ENCODE peak calls at places on chromosomes 13 and 19, in four cellular contexts. L, E, N and Y are unnamed samples.

GRCh38 chr19:18109731-18110671 is 12.4 kb downstream of the MAST3 start:
- DNase-seq in E (peak), N (no peak), L (no peak), Y (no peak)

GRCh38 chr19:958967-959685 is 25.0 kb upstream of the WDR18 start:
- DNase-seq in E (peak), L (peak), N (no peak), Y (peak)

GRCh38 chr13:85313761-85314503 is 485.3 kb downstream of the SLITRK6 start:
- DNase-seq in E (no peak), L (peak), N (no peak), Y (peak)

GRCh38 chr19:6071103-6071485 is 39.2 kb downstream of the RFX2 start:
- DNase-seq in E (no peak), L (no peak), N (no peak), Y (peak)

GRCh38 chr13:22703601-22704209 is 477.1 kb upstream of the SGCG start:
- DNase-seq in L (no peak), N (no peak), E (no peak), Y (no peak)

GRCh38 chr13:29935309-29935981 is 85.0 kb upstream of the UBL3 start:
- DNase-seq in N (peak), L (no peak), E (no peak), Y (no peak)

GRCh38 chr19:50835785-50836542 is 2.6 kb upstream of the KLK15 start:
- DNase-seq in E (peak), N (peak), L (peak), Y (peak)

GRCh38 chr19:4425531-4425930 is 23.1 kb downstream of the CHAF1A start:
- DNase-seq in N (no peak), E (no peak), L (no peak), Y (peak)

GRCh38 chr13:77507931-77508776 is 27.4 kb upstream of the SCEL start:
- DNase-seq in L (peak), E (no peak), N (no peak), Y (peak)

GRCh38 chr19:32464279-32464678 is 58.7 kb downstream of the DPY19L3 start:
- DNase-seq in E (no peak), N (no peak), L (peak), Y (peak)

GRCh38 chr13:30308548-30308947 is 1.2 kb upstream of the KATNAL1 start:
- DNase-seq in N (no peak), E (peak), L (peak), Y (peak)

GRCh38 chr13:99717959-99718674 is 216.8 kb downstream of the TM9SF2 start:
- DNase-seq in L (no peak), E (no peak), N (no peak), Y (no peak)

GRCh38 chr19:5109560-5109959 is 140.6 kb downstream of the KDM4B start:
- DNase-seq in N (no peak), E (no peak), L (no peak), Y (no peak)

GRCh38 chr19:18601875-18602274 is 4.7 kb downstream of the CRLF1 start:
- DNase-seq in N (no peak), E (no peak), L (no peak), Y (no peak)

GRCh38 chr19:40225440-40226305 is 816 bp downstream of the CCNP start:
- DNase-seq in E (no peak), L (no peak), N (no peak), Y (peak)

GRCh38 chr19:37507167-37507464 is 377 bp downstream of the ZNF793 start:
- DNase-seq in E (no peak), L (no peak), N (no peak), Y (no peak)

GRCh38 chr19:15378529-15379082 is 981 bp downstream of the AKAP8 start:
- DNase-seq in N (no peak), E (peak), L (peak), Y (peak)

GRCh38 chr19:5134683-5135082 is 165.8 kb downstream of the KDM4B start:
- DNase-seq in E (no peak), N (no peak), L (no peak), Y (no peak)

GRCh38 chr13:47832458-47832972 is 168.6 kb downstream of the SUCLA2 start:
- DNase-seq in E (no peak), N (no peak), L (no peak), Y (no peak)

GRCh38 chr19:33194527-33194883 is 375 bp downstream of the LRP3 start:
- DNase-seq in N (no peak), E (no peak), L (no peak), Y (no peak)

GRCh38 chr19:55080121-55080914 is 4.6 kb downstream of the EPS8L1 start:
- DNase-seq in L (peak), E (peak), N (no peak), Y (peak)

GRCh38 chr13:57716295-57716694 is 84.8 kb downstream of the PCDH17 start:
- DNase-seq in N (no peak), E (no peak), L (no peak), Y (no peak)

GRCh38 chr19:44113138-44113783 is at the start of gene ZNF225:
- DNase-seq in E (peak), L (peak), N (peak), Y (peak)
- TF ChIP-seq POLR2A in E (peak), L (peak), N (peak), Y (peak)

GRCh38 chr13:50355797-50356196 is 340.6 kb downstream of the KCNRG start:
- DNase-seq in L (no peak), E (no peak), N (peak), Y (no peak)

GRCh38 chr13:50358221-50358620 is 343.0 kb downstream of the KCNRG start:
- DNase-seq in L (no peak), N (no peak), E (no peak), Y (no peak)

GRCh38 chr13:50358715-50359367 is 343.6 kb downstream of the KCNRG start:
- DNase-seq in L (no peak), N (no peak), E (no peak), Y (no peak)

GRCh38 chr13:50357136-50357535 is 341.9 kb downstream of the KCNRG start:
- DNase-seq in N (no peak), L (no peak), E (no peak), Y (no peak)

DNA sequence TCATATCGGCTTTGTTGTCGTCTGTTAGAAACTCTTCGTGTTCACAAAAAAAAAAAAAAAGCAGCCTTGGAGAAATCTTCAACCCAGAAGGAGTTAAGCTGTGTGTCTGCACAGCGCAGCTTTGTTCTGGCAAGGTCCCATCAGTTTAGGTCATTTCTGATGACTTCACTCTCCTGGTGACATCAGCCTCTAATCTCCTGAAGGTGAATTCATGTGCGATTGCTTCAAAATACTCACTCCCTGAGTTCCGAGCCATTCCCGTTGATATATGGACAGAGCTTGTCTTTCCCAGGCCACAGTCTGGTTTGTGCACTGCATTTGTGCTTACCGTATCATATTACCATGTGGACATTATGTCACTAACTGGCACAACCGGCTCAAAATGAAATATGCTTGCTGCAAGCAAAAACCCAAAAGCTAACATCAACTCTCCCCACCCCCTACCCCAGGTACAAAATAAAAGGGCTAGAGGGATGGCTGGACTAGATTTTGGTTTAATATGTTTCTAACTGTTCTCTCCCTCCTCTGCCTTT is 342.4 kb downstream of the KCNRG start:
- DNase-seq in E (peak), N (no peak), L (no peak), Y (peak)
- TF ChIP-seq ELK1 in E (no peak), N (no peak), L (no peak), Y (no peak)

GRCh38 chr13:112793545-112794445 is 104.0 kb downstream of the ATP11A start:
- DNase-seq in L (no peak), E (no peak), N (no peak), Y (no peak)

GRCh38 chr13:112795277-112795676 is 105.4 kb downstream of the ATP11A start:
- DNase-seq in N (no peak), E (no peak), L (no peak), Y (no peak)

GRCh38 chr13:112790735-112791641 is 101.2 kb downstream of the ATP11A start:
- DNase-seq in N (no peak), E (no peak), L (no peak), Y (peak)

GRCh38 chr13:112792511-112792910 is 102.7 kb downstream of the ATP11A start:
- DNase-seq in E (no peak), L (no peak), N (no peak), Y (no peak)

GRCh38 chr13:112791662-112792440 is 102.0 kb downstream of the ATP11A start:
- DNase-seq in E (no peak), N (no peak), L (no peak), Y (no peak)
- H3K4me2 ChIP-seq in E (no peak), N (no peak), L (no peak), Y (no peak)

GRCh38 chr19:41860419-41861097 is 503 bp downstream of the RPS19 start:
- DNase-seq in E (no peak), L (no peak), N (no peak), Y (no peak)
- TF ChIP-seq POLR2A in E (no peak), L (no peak), N (peak), Y (no peak)

GRCh38 chr19:31285744-31286143 is 63.5 kb downstream of the TSHZ3 start:
- DNase-seq in E (no peak), N (no peak), L (no peak), Y (peak)
- TF ChIP-seq ELK1 in E (no peak), N (no peak), L (no peak), Y (no peak)

DNA sequence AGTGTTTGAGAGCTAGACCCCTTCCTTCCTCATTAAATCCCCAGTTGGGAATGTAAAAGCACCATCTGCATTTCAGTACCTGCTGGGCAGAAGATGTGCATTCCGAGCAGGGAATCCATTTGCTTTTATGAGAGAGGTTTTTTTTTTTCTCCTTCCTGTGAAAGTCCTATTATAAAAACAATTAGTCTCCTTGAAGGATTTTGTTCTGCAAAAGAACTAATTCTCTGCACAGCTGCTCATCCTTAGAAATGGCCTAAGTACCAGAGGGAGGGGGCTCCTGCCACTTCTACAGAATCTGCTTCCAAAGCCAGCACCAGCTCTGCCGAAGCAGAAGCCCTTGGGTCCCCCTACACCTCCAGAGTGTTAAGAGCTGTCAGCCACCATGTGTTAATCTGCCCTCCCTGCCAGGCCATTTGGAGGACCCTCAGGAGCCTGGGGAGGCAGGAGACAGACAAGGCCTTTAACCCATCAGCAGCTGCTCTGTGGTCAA is 36.4 kb upstream of the SERPINE3 start:
- DNase-seq in L (no peak), E (no peak), N (no peak), Y (no peak)
- H3K4me2 ChIP-seq in L (no peak), E (no peak), N (no peak), Y (no peak)

GRCh38 chr19:47891923-47892666 is 6.0 kb upstream of the SULT2A1 start:
- DNase-seq in E (peak), N (no peak), L (no peak), Y (no peak)
- TF ChIP-seq POLR2A in E (peak), N (no peak), L (no peak), Y (no peak)

GRCh38 chr19:16773939-16774338 is 54.3 kb downstream of the NWD1 start:
- DNase-seq in L (no peak), E (no peak), N (no peak), Y (no peak)
- TF ChIP-seq ELK1 in L (no peak), E (no peak), N (no peak), Y (no peak)

DNA sequence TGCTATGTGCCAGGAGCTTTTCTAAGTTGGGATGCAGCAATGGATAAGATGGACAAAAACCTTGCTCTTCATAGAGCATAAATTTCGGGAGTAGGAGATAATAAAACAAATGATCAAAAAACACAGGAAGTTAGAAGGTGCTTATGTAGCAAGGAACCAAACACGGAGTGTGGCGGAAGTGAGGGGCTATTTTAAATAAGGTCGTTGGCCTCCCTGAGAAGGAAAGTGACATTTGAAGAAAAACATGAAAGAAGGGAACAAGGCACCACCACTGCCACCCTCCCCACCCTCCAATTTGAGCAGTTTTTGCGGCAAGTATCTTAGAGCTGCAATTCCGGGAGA is 3.2 kb upstream of the GSX1 start:
- DNase-seq in N (no peak), E (no peak), L (no peak), Y (no peak)
- H3K4me2 ChIP-seq in N (no peak), E (no peak), L (peak), Y (no peak)

GRCh38 chr19:35240322-35240721 is 8.5 kb upstream of the LSR start:
- DNase-seq in N (peak), E (no peak), L (no peak), Y (no peak)
- TF ChIP-seq POLR2A in N (no peak), E (no peak), L (no peak), Y (no peak)